ENCODE peak calls at places on chromosomes 3 and 15, in five cellular contexts. J is caudate nucleus; B is CD4-positive, CD25-positive, alpha-beta regulatory T cell; C is H9; O is sigmoid colon. E is an unnamed sample.

GRCh38 chr3:72625616-72626337 is 222.5 kb downstream of the SHQ1 start:
- DNase-seq in J (no peak), B (no peak), C (no peak), O (no peak), E (no peak)

GRCh38 chr3:141373232-141373631 is 4.9 kb downstream of the ZBTB38 start:
- DNase-seq in J (no peak), B (no peak), C (no peak), O (no peak), E (no peak)

GRCh38 chr3:10356461-10356897 is 35.6 kb upstream of the SEC13 start:
- DNase-seq in J (no peak), B (no peak), C (no peak), O (no peak), E (no peak)

GRCh38 chr3:146845361-146845760 is 240.2 kb upstream of the PLSCR5 start:
- DNase-seq in J (no peak), B (no peak), C (no peak), O (no peak), E (no peak)

GRCh38 chr3:39291903-39292329 is 12.1 kb upstream of the CX3CR1 start:
- DNase-seq in J (peak), B (peak), C (peak), O (peak), E (peak)

GRCh38 chr3:63933459-63933858 is 21.3 kb upstream of the SCAANT1 start:
- DNase-seq in J (no peak), B (no peak), C (no peak), O (no peak), E (no peak)

GRCh38 chr3:32257641-32258438 is 19.4 kb downstream of the CMTM8 start:
- DNase-seq in J (no peak), B (no peak), C (no peak), O (no peak), E (no peak)

GRCh38 chr3:32508731-32509130 is 6.1 kb upstream of the CMTM6 start:
- DNase-seq in J (no peak), B (no peak), C (no peak), O (no peak), E (no peak)

GRCh38 chr15:51731549-51732267 is 5.7 kb downstream of the LYSMD2 start:
- DNase-seq in J (no peak), B (peak), C (no peak), O (no peak), E (no peak)

GRCh38 chr3:18153571-18154173 is 271.5 kb downstream of the SATB1 start:
- DNase-seq in J (no peak), B (no peak), C (no peak), O (no peak), E (no peak)

GRCh38 chr3:156689589-156689988 is 15.2 kb downstream of the TIPARP start:
- DNase-seq in J (no peak), B (no peak), C (no peak), O (no peak), E (no peak)

GRCh38 chr3:100087203-100087602 is 27.1 kb downstream of the FILIP1L start:
- DNase-seq in J (no peak), B (no peak), C (no peak), O (no peak), E (no peak)

GRCh38 chr3:39388741-39389248 is 5.6 kb downstream of the SLC25A38 start:
- DNase-seq in J (no peak), B (no peak), C (no peak), O (no peak), E (no peak)

GRCh38 chr3:72535789-72536188 is 312.5 kb downstream of the SHQ1 start:
- DNase-seq in J (no peak), B (no peak), C (no peak), O (no peak), E (no peak)

GRCh38 chr15:82047493-82048446 is 2.0 kb upstream of the MEX3B start:
- DNase-seq in J (no peak), B (no peak), C (peak), O (no peak), E (no peak)

GRCh38 chr3:69165744-69166143 is 43.3 kb upstream of the LMOD3 start:
- DNase-seq in J (no peak), B (no peak), C (no peak), O (no peak), E (no peak)

GRCh38 chr15:59298255-59298856 is 74.3 kb downstream of the MYO1E start:
- DNase-seq in J (no peak), B (no peak), C (no peak), O (no peak), E (no peak)

GRCh38 chr15:59300618-59301139 is 72.0 kb downstream of the MYO1E start:
- DNase-seq in J (no peak), B (no peak), C (no peak), O (no peak), E (no peak)

GRCh38 chr15:59298876-59299275 is 73.8 kb downstream of the MYO1E start:
- DNase-seq in J (no peak), B (no peak), C (no peak), O (no peak), E (no peak)

GRCh38 chr15:59301527-59301926 is 71.1 kb downstream of the MYO1E start:
- DNase-seq in J (no peak), B (no peak), C (no peak), O (no peak), E (no peak)

DNA sequence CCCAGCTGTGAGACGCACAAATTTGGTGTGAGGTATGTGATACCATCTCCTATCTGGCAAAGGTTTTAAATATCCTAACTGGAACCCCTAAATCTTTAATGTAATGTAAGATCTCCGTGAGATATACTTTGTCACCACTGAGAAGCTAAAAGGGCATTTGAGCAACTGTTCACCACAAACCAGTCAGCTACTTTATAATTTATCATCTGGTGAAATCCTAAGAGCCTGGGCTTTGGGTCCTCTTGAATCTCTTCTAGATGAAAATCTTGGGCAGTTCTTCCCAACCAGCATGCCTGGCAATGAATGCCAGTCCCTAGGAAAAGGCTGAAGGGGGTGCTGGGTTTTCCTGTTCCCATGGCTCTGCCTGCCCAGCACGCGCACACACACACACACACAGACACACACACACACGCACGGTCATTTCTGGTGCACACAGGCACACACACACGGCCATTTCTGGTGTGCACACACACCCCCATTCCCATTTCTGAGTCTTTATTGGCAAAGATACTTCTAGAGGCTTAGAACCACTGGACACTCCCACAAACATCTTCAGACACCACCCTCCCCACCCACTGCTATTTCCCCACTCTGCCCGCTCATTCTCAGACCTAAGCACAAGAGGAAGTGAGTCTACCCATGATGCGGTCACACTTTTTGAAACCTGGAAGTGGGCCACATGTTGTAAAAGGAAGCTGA is 72.6 kb downstream of the MYO1E start:
- DNase-seq in J (no peak), B (peak), C (no peak), O (peak), E (no peak)
- H3K27ac ChIP-seq in J (no peak), B (peak), C (no peak), O (peak), E (peak)

GRCh38 chr3:188126931-188127330 is 27.0 kb upstream of the LPP start:
- DNase-seq in J (no peak), B (no peak), C (no peak), O (no peak), E (no peak)

GRCh38 chr3:188125076-188125475 is 28.9 kb upstream of the LPP start:
- DNase-seq in J (no peak), B (no peak), C (no peak), O (no peak), E (no peak)

GRCh38 chr3:188128905-188129304 is 25.1 kb upstream of the LPP start:
- DNase-seq in J (no peak), B (no peak), C (no peak), O (no peak), E (no peak)

GRCh38 chr3:188124184-188124583 is 29.8 kb upstream of the LPP start:
- DNase-seq in J (no peak), B (no peak), C (no peak), O (no peak), E (no peak)

DNA sequence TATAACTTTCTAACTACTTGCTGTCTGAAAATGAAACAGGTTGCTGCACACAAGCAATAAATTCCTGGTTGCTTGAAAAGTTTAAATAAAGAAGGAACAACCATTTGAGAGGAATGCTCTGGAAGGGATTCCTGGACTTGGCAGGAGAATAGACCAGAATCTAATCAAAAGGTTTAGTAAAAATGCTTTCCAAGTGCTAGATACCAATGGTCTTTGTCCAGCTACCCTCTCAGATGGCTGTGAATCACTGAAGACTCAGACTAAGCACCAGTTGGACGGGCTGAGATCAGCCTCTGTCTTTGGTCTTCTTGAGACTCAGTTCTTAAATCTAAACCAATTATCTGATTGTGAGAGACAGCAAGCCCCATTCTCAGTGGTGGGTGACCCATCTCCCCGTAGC is 27.7 kb upstream of the LPP start:
- DNase-seq in J (no peak), B (no peak), C (no peak), O (no peak), E (no peak)
- H3K27ac ChIP-seq in J (no peak), B (no peak), C (no peak), O (peak), E (no peak)

GRCh38 chr3:107994181-107994580 is 96.7 kb downstream of the CD47 start:
- DNase-seq in J (no peak), B (no peak), C (no peak), O (no peak), E (no peak)

GRCh38 chr3:107994954-107995715 is 95.7 kb downstream of the CD47 start:
- DNase-seq in J (no peak), B (no peak), C (no peak), O (no peak), E (no peak)

GRCh38 chr3:107990926-107991325 is 99.9 kb downstream of the CD47 start:
- DNase-seq in J (no peak), B (no peak), C (no peak), O (no peak), E (no peak)

GRCh38 chr3:107992976-107993684 is 97.7 kb downstream of the CD47 start:
- DNase-seq in J (no peak), B (no peak), C (no peak), O (no peak), E (no peak)

GRCh38 chr3:107993771-107994170 is 97.1 kb downstream of the CD47 start:
- DNase-seq in J (no peak), B (no peak), C (no peak), O (no peak), E (no peak)
- H3K27ac ChIP-seq in J (no peak), B (no peak), C (no peak), O (no peak), E (no peak)

GRCh38 chr15:87610366-87610765 is 646.2 kb downstream of the NTRK3 start:
- DNase-seq in J (no peak), B (no peak), C (no peak), O (no peak), E (no peak)
- H3K27ac ChIP-seq in J (no peak), B (no peak), C (no peak), O (no peak), E (no peak)

GRCh38 chr3:48303021-48303420 is 30.4 kb downstream of the SPINK8 start:
- DNase-seq in J (no peak), B (no peak), C (no peak), O (no peak), E (no peak)
- H3K27ac ChIP-seq in J (no peak), B (no peak), C (no peak), O (no peak), E (no peak)

GRCh38 chr15:72338617-72339321 is 18.8 kb upstream of the CELF6 start:
- DNase-seq in J (no peak), B (no peak), C (no peak), O (peak), E (no peak)
- H3K27ac ChIP-seq in J (no peak), B (no peak), C (no peak), O (peak), E (no peak)

GRCh38 chr3:125137432-125138033 is 75.0 kb downstream of the SLC12A8 start:
- DNase-seq in J (no peak), B (no peak), C (no peak), O (no peak), E (no peak)
- H3K27ac ChIP-seq in J (no peak), B (no peak), C (no peak), O (no peak), E (no peak)